ENCODE peak calls at places on chromosomes 12 and 14, in five cellular contexts. X is heart left ventricle, R is endothelial cell of umbilical vein, A is cardiac muscle cell, S is thoracic aorta. D is an unnamed sample. For H3K27me3, the result is how much of the 10 kb centered on the place peaks cover.

GRCh38 chr12:41663487-41664258 is 475.6 kb downstream of the PDZRN4 start:
- DNase-seq in X (no peak), R (peak), A (peak), S (no peak), D (no peak)

GRCh38 chr12:109476807-109477184 is 304 bp downstream of the KCTD10 start:
- DNase-seq in X (no peak), R (no peak), A (no peak), S (no peak), D (no peak)

GRCh38 chr12:69196302-69197288 is 42.8 kb upstream of the CPSF6 start:
- DNase-seq in X (no peak), R (peak), A (no peak), S (no peak), D (peak)

GRCh38 chr12:120397827-120398563 is 29.0 kb upstream of the MSI1 start:
- DNase-seq in X (no peak), R (no peak), A (no peak), S (no peak), D (no peak)

GRCh38 chr12:104334581-104334980 is 31.0 kb downstream of the EID3 start:
- DNase-seq in X (no peak), R (no peak), A (no peak), S (no peak), D (peak)

GRCh38 chr14:81436296-81437138 is 36.4 kb upstream of the STON2 start:
- DNase-seq in X (peak), R (peak), A (peak), S (no peak), D (peak)

GRCh38 chr12:86931714-86932113 is 675.5 kb upstream of the MGAT4C start:
- DNase-seq in X (no peak), R (no peak), A (no peak), S (no peak), D (no peak)

GRCh38 chr12:50598321-50598862 is 93.6 kb downstream of the DIP2B start:
- DNase-seq in X (no peak), R (no peak), A (peak), S (no peak), D (no peak)

GRCh38 chr14:72515779-72516770 is 377.8 kb downstream of the DPF3 start:
- DNase-seq in X (no peak), R (peak), A (peak), S (no peak), D (peak)

GRCh38 chr14:100899841-100900771 is 3.4 kb downstream of the RTL1 start:
- DNase-seq in X (no peak), R (peak), A (peak), S (no peak), D (no peak)

GRCh38 chr12:818733-819132 is 66.4 kb downstream of the WNK1 start:
- DNase-seq in X (no peak), R (no peak), A (no peak), S (no peak), D (no peak)

GRCh38 chr12:102388469-102388868 is 91.9 kb downstream of the IGF1 start:
- DNase-seq in X (no peak), R (no peak), A (no peak), S (no peak), D (no peak)

GRCh38 chr12:18281941-18282340 is 20.6 kb downstream of the PIK3C2G start:
- DNase-seq in X (no peak), R (no peak), A (no peak), S (no peak), D (no peak)

GRCh38 chr14:51165415-51165814 is 70.5 kb upstream of the TRIM9 start:
- DNase-seq in X (no peak), R (no peak), A (no peak), S (no peak), D (no peak)

GRCh38 chr14:87457727-87458126 is 535.3 kb downstream of the GALC start:
- DNase-seq in X (no peak), R (no peak), A (no peak), S (no peak), D (no peak)

GRCh38 chr14:23569443-23570151 is 2.0 kb upstream of the AP1G2 start:
- DNase-seq in X (no peak), R (no peak), A (peak), S (no peak), D (no peak)

GRCh38 chr12:114319422-114319821 is 86.5 kb downstream of the TBX5 start:
- DNase-seq in X (no peak), R (no peak), A (peak), S (peak), D (peak)

GRCh38 chr14:23153891-23154796 is 29.3 kb downstream of the SLC7A8 start:
- DNase-seq in X (peak), R (peak), A (peak), S (peak), D (peak)

GRCh38 chr12:77079631-77080030 is 14.3 kb upstream of the E2F7 start:
- DNase-seq in X (no peak), R (no peak), A (no peak), S (no peak), D (no peak)

GRCh38 chr12:49565119-49565955 is 2.6 kb downstream of the MCRS1 start:
- DNase-seq in X (no peak), R (no peak), A (no peak), S (no peak), D (no peak)

GRCh38 chr14:24943024-24943423 is 106.9 kb downstream of the STXBP6 start:
- DNase-seq in X (no peak), R (no peak), A (peak), S (no peak), D (no peak)

GRCh38 chr12:114064497-114064896 is 98.4 kb upstream of the RBM19 start:
- DNase-seq in X (no peak), R (no peak), A (no peak), S (no peak), D (no peak)

GRCh38 chr14:68800361-68800760 is 7.5 kb upstream of the ZFP36L1 start:
- DNase-seq in X (no peak), R (no peak), A (peak), S (no peak), D (no peak)

GRCh38 chr12:61923152-61923551 is 337.1 kb upstream of the USP15 start:
- DNase-seq in X (no peak), R (no peak), A (no peak), S (no peak), D (no peak)

GRCh38 chr12:121295746-121296617 is 527 bp downstream of the CAMKK2 start:
- DNase-seq in X (peak), R (peak), A (peak), S (no peak), D (peak)

DNA sequence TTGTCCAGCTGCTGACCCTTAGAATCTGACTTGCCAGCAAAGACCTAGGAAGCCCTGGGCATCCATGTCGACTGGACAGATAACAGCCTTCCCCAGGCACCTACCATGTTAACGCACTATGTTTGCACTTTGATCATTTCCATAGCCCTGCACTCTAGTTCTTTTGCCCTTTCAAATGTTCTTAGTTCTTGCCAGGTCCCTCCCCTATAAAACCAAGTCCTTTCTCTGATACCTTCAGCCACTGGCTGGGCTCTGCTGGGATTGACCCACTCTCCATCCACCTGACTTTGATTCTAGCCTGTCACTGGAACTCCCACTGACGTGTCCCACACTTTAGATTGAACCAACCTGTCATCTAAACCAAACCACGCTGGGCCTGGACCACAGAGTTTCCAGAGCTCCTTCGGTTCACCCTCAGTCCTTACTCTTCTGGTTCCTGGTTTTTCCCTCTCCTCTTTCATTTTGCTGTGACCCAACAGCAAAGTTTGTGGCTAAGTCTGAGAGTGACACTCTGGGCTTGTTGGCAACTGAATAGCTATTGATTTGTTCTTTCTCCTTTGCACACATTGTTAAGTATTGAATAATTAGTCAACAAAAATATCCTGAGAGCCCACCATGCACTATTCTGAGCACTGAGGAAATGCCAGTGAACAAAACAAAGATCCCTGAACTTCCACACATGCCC is 51.8 kb upstream of the STK38L start:
- DNase-seq in X (no peak), R (no peak), A (no peak), S (no peak), D (no peak)
- H3K27me3 ChIP-seq in X (under half), R (under half), A (under half), S (under half), D (under half)

DNA sequence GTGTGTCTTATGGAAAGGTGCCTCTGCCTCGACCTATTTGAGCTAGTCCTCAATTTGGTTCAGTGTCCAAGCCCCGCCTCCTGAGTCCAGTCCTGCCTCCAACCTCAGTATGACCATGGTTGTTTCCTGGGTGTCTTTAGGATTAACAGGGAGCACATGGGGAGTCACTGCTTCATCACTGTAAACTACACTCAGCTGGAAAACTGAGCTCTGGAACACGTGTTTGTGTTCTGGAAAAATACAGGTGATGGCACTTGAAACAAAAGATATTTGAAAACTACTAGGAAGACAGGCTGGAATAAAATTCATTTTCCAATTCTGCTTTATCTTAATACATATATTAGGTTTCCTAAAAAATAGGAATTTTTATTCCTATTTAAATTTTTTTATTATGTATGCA is 1187.3 kb upstream of the TMEM132C start:
- DNase-seq in X (no peak), R (no peak), A (no peak), S (no peak), D (no peak)
- H3K27me3 ChIP-seq in X (under half), R (under half), A (under half), S (under half), D (under half)

GRCh38 chr12:52715416-52715815 is 12.1 kb upstream of the KRT77 start:
- DNase-seq in X (no peak), R (no peak), A (no peak), S (no peak), D (no peak)

GRCh38 chr12:52716061-52716460 is 12.7 kb upstream of the KRT77 start:
- DNase-seq in X (no peak), R (no peak), A (no peak), S (no peak), D (no peak)

GRCh38 chr12:52710744-52711143 is 7.4 kb upstream of the KRT77 start:
- DNase-seq in X (no peak), R (no peak), A (no peak), S (no peak), D (no peak)

GRCh38 chr12:52713960-52714886 is 10.9 kb upstream of the KRT77 start:
- DNase-seq in X (no peak), R (no peak), A (no peak), S (no peak), D (peak)

DNA sequence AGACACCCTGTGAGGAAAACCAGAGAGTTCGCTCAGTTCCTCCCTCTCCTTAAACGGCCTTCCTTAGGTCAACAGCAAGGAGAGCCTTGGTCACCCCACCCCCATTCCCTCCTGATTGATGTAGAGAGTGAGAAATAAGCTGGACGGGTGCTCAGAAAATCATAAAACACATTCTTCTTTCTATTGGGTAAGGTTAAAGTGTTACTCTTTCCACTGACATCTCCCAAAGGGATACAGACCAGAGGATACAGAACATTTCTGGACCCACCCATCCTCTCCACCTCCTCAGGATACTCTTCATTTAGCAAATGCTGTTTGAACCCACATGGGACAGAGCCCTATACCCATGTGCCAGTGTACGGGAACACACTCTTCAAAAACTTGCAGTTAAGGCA is 11.6 kb upstream of the KRT77 start:
- DNase-seq in X (no peak), R (no peak), A (no peak), S (no peak), D (no peak)
- H3K27me3 ChIP-seq in X (under half), R (under half), A (half or more), S (under half), D (under half)

GRCh38 chr14:28767239-28767850 is 758 bp downstream of the FOXG1 start:
- DNase-seq in X (no peak), R (no peak), A (no peak), S (no peak), D (no peak)
- H3K27me3 ChIP-seq in X (half or more), R (half or more), A (half or more), S (under half), D (under half)

DNA sequence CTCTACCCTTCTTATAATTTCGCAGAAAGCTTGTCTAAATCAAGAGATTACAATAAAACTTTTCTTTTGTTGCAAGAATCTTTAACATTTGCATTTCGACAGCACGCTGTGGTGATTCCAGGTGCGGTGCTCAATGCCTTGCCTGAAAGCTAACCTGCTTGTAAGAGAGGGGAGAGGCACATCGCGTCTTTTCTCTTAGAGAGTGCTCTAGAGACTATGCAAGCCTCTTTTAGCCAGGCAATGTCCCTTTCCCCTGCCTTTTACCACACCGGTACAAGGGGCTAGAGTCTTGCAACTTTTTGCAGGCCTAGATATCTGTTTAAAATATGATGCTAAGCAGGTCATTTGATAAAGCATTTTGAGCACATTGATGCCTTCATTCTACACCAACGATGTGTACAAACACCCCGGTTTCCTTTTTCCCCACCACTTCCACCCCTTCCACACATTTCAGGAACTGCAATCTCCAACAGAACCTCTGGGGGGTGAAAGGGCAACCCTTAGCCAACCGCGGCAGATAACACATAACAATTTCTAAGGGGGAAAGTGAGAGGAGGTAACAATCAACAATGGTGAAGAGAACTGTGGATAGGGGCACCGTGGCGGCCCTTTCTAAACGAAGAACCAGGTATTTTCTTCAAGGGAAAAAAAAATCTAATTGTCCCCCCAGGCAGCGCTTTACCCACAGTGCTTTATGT is 1.3 kb downstream of the KITLG start:
- DNase-seq in X (no peak), R (peak), A (no peak), S (no peak), D (peak)
- H3K27me3 ChIP-seq in X (under half), R (under half), A (under half), S (under half), D (under half)

GRCh38 chr12:132174015-132174660 is 29.9 kb downstream of the NOC4L start:
- DNase-seq in X (peak), R (no peak), A (no peak), S (no peak), D (no peak)
- H3K27me3 ChIP-seq in X (under half), R (under half), A (under half), S (under half), D (under half)

GRCh38 chr14:56678838-56679237 is 99.2 kb downstream of the TMEM260 start:
- DNase-seq in X (no peak), R (no peak), A (no peak), S (no peak), D (no peak)
- H3K27me3 ChIP-seq in X (under half), R (under half), A (under half), S (under half), D (under half)

DNA sequence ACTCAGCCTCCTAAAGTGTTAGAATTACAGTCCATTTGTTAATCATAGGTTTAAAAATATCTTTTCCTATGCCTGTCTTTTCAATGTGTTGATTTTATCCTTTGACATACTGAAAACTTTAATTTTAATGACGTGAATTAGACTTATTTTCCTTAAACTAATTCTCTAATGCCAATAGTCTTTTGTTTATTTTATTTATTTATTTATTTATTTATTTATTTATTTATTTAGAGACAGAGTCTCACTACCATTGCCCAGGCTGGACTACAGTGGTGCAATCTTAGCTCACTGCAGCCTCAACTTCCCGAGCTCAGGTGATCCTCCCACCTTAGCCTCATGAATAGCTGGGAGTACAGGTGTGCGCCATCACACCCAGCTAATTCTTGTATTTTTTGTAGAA is 694.5 kb downstream of the TRHDE start:
- DNase-seq in X (no peak), R (no peak), A (no peak), S (no peak), D (no peak)
- H3K27me3 ChIP-seq in X (under half), R (under half), A (under half), S (under half), D (under half)

GRCh38 chr12:4012073-4012472 is 138.9 kb upstream of the PARP11 start:
- DNase-seq in X (no peak), R (no peak), A (no peak), S (no peak), D (no peak)
- H3K27me3 ChIP-seq in X (under half), R (under half), A (under half), S (under half), D (under half)